ENCODE peak calls at places on chromosomes 12 and 14, in four cellular contexts. One of them, this sample, is unnamed.

GRCh38 chr12:63917864-63918742 is 73.6 kb downstream of the SRGAP1 start:
- DNase-seq in neural progenitor cell: no peak
- DNase-seq in omental fat pad: no peak
- DNase-seq in Calu3: peak
- DNase-seq in this sample: no peak

GRCh38 chr14:101075801-101076413 is 172.4 kb upstream of the RTL1 start:
- DNase-seq in Calu3: no peak
- DNase-seq in omental fat pad: peak
- DNase-seq in neural progenitor cell: no peak
- DNase-seq in this sample: no peak

GRCh38 chr12:113891167-113891692 is 74.9 kb downstream of the RBM19 start:
- DNase-seq in Calu3: no peak
- DNase-seq in neural progenitor cell: no peak
- DNase-seq in omental fat pad: no peak
- DNase-seq in this sample: no peak

GRCh38 chr14:33432407-33433023 is 493.8 kb downstream of the NPAS3 start:
- DNase-seq in omental fat pad: no peak
- DNase-seq in Calu3: no peak
- DNase-seq in neural progenitor cell: peak
- DNase-seq in this sample: no peak

GRCh38 chr14:70905316-70905715 is 1.9 kb upstream of the PCNX1 start:
- DNase-seq in omental fat pad: no peak
- DNase-seq in Calu3: no peak
- DNase-seq in neural progenitor cell: no peak
- DNase-seq in this sample: no peak

GRCh38 chr12:66449531-66449930 is 147.2 kb downstream of the HELB start:
- DNase-seq in neural progenitor cell: no peak
- DNase-seq in omental fat pad: no peak
- DNase-seq in Calu3: no peak
- DNase-seq in this sample: no peak

GRCh38 chr14:103313704-103314103 is 20.3 kb upstream of the EIF5 start:
- DNase-seq in Calu3: no peak
- DNase-seq in omental fat pad: no peak
- DNase-seq in neural progenitor cell: no peak
- DNase-seq in this sample: no peak

GRCh38 chr14:65222434-65222833 is 120.1 kb upstream of the MAX start:
- DNase-seq in neural progenitor cell: peak
- DNase-seq in omental fat pad: no peak
- DNase-seq in Calu3: peak
- DNase-seq in this sample: peak

GRCh38 chr14:101072945-101073597 is 169.5 kb upstream of the RTL1 start:
- DNase-seq in neural progenitor cell: peak
- DNase-seq in omental fat pad: peak
- DNase-seq in Calu3: peak
- DNase-seq in this sample: peak

GRCh38 chr14:68687746-68688145 is 105.1 kb downstream of the ZFP36L1 start:
- DNase-seq in Calu3: peak
- DNase-seq in omental fat pad: no peak
- DNase-seq in neural progenitor cell: no peak
- DNase-seq in this sample: peak

GRCh38 chr14:63394432-63394831 is 75.7 kb upstream of the GPHB5 start:
- DNase-seq in Calu3: no peak
- DNase-seq in neural progenitor cell: no peak
- DNase-seq in omental fat pad: no peak
- DNase-seq in this sample: no peak

GRCh38 chr12:53180931-53181645 is 363 bp upstream of the CSAD start:
- DNase-seq in neural progenitor cell: peak
- DNase-seq in Calu3: peak
- DNase-seq in omental fat pad: no peak
- DNase-seq in this sample: peak